ENCODE peak calls at places on chromosome 5, in seven cellular contexts. G is lung, U is IMR-90, S is fibroblast of lung, Y is HFFc6, N is GM12865, H is mammary epithelial cell. D is an unnamed sample.

GRCh38 chr5:134555889-134556311 is 30.4 kb downstream of the JADE2 start:
- DNase-seq in G (peak; percentile 40), U (peak; percentile 68), S (peak; percentile 82), Y (peak; percentile 60), N (peak; percentile 79), H (peak; percentile 38), D (peak; percentile 98)

GRCh38 chr5:138138949-138139775 is at the start of gene NME5:
- DNase-seq in G (peak; percentile 76), U (peak; percentile 40), S (peak; percentile 79), Y (peak; percentile 1), N (peak; percentile 77), H (no peak), D (peak; percentile 28)

GRCh38 chr5:168176251-168176650 is 115.2 kb upstream of the WWC1 start:
- DNase-seq in G (no peak), U (no peak), S (no peak), Y (no peak), N (peak; percentile 22), H (no peak), D (no peak)

GRCh38 chr5:36298546-36298945 is 3.2 kb downstream of the RANBP3L start:
- DNase-seq in G (no peak), U (no peak), S (peak; percentile 31), Y (peak; percentile 15), N (no peak), H (no peak), D (no peak)

GRCh38 chr5:113371788-113372196 is 63.0 kb downstream of the TSSK1B start:
- DNase-seq in G (no peak), U (no peak), S (no peak), Y (no peak), N (no peak), H (peak; percentile 90), D (no peak)

GRCh38 chr5:945691-946541 is 53.2 kb downstream of the TRIP13 start:
- DNase-seq in G (no peak), U (no peak), S (no peak), Y (no peak), N (no peak), H (no peak), D (no peak)

GRCh38 chr5:155260798-155261197 is 247.2 kb downstream of the KIF4B start:
- DNase-seq in G (no peak), U (no peak), S (no peak), Y (no peak), N (peak; percentile 28), H (no peak), D (no peak)

GRCh38 chr5:88552406-88552805 is 283.8 kb upstream of the TMEM161B start:
- DNase-seq in G (no peak), U (no peak), S (no peak), Y (no peak), N (no peak), H (no peak), D (no peak)

GRCh38 chr5:132976852-132977251 is 13.4 kb upstream of the AFF4 start:
- DNase-seq in G (no peak), U (no peak), S (no peak), Y (no peak), N (no peak), H (no peak), D (no peak)

DNA sequence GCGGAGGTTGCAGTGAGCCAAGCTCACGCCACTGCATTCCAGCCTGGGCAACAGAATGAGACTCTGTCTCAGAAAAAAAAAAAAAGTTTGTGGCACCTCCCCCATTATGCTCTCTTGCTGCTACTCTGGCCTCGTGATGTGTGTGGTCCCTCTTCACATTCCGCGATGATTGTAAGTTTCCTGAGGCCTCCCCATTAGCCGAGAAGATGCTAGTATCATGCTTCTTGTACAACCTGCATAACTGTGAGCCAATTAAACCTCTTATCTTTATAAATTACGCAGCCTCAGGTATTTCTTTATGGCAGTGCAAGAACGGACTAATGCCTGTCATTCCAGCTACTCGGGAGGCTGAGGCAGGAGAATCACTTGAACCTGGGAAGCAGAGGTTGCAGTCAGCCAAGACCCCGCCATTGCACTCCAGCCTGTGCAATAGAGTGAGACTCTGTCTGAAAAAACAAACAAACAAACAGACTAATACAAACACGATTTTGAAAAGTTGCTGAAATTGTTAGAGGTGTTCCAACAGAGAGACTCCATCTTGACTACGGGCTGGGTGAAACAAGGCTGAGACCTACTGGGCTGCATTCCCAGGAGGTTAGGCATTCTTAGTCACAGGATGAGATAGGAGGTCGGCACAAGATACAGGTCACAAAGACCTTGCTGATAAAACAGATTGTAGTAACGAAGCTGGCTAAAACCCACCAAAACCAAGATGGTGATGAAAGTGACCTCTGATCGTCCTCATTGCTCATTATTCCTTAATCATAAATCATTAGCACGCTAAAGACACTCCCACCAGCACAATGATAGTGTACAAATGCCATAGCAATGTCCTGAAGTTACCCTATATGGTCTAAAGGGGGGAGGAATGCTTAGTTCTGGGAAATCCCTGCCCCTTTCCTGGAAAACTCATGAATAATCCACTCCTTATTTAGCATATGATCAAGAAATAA is 8.3 kb upstream of the AFF4 start:
- DNase-seq in G (no peak), U (peak; percentile 21), S (peak; percentile 28), Y (peak; percentile 13), N (no peak), H (no peak), D (no peak)
- TF ChIP-seq CTCF in G (no peak), U (no peak), S (no peak), Y (no peak), N (no peak), H (no peak), D (no peak)

DNA sequence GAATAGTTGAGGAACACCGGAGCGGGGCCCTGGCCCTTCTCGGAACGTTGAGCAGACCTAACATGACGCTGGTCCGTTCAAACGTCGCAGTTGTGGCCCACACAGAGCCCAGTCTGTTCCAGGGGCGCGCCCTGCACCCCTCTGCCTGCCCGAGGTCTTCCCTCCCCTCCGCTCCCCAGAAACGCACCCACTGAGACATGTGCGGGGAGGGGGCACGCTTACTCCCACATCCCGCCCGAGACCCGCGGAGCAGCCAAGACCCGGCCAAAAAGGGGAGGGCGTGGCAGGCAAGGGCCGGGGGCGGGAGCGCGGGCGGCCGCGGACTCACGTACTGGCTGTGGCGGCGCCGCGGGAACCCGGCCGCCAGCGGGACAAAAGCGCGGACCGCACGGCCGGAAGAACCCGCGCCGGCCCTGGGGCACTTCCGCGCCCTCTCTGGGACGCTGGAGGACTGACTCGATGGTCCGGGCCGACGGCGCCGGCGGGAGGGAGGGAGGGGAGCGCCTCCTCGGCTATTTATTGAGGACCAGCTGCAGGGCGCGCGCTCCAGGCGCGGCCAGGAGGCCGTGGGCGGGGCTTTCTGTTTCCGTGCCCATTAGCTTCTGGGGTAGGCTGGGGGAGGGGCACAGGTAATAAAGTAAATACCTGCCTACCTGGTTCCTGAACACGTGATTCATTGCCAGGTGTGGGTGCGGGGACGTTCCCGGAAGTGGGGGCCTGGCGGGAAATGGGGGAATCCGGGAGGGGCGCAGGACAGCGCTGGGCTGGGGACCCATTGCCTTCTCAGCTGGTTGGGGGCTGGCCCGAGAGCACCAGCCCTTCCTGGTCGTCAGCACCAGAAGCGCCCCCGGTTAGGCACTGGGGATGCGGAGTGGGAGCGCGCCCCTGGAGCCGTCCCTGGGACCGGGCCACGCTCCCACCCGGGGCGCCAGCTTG is at the start of gene ZFP62:
- DNase-seq in G (peak; percentile 92), U (peak; percentile 87), S (peak; percentile 90), Y (peak; percentile 77), N (peak; percentile 97), H (peak; percentile 92), D (peak; percentile 91)
- TF ChIP-seq CTCF in G (no peak), U (no peak), S (no peak), Y (peak; percentile 13), N (no peak), H (no peak), D (peak; percentile 13)

GRCh38 chr5:151285683-151286082 is 17.9 kb downstream of the SLC36A3 start:
- DNase-seq in G (no peak), U (no peak), S (no peak), Y (no peak), N (no peak), H (no peak), D (no peak)

GRCh38 chr5:151286246-151286645 is 17.3 kb downstream of the SLC36A3 start:
- DNase-seq in G (no peak), U (no peak), S (no peak), Y (no peak), N (no peak), H (no peak), D (no peak)

GRCh38 chr5:151281001-151281639 is 22.4 kb downstream of the SLC36A3 start:
- DNase-seq in G (no peak), U (no peak), S (no peak), Y (peak; percentile 17), N (no peak), H (no peak), D (no peak)

GRCh38 chr5:151283120-151283825 is 20.3 kb downstream of the SLC36A3 start:
- DNase-seq in G (no peak), U (no peak), S (no peak), Y (no peak), N (no peak), H (peak; percentile 20), D (no peak)

GRCh38 chr5:151284392-151284967 is 19.1 kb downstream of the SLC36A3 start:
- DNase-seq in G (no peak), U (no peak), S (no peak), Y (no peak), N (peak; percentile 29), H (no peak), D (peak; percentile 27)
- TF ChIP-seq CTCF in G (no peak), U (peak; percentile 7), S (no peak), Y (peak; percentile 54), N (peak; percentile 48), H (no peak), D (peak; percentile 53)

GRCh38 chr5:111694183-111694582 is 62.8 kb downstream of the NREP start:
- DNase-seq in G (no peak), U (peak; percentile 75), S (peak; percentile 93), Y (peak; percentile 76), N (no peak), H (peak; percentile 82), D (no peak)

GRCh38 chr5:111699324-111699723 is 57.7 kb downstream of the NREP start:
- DNase-seq in G (peak; percentile 58), U (no peak), S (no peak), Y (no peak), N (no peak), H (peak; percentile 34), D (no peak)

GRCh38 chr5:111697215-111697614 is 59.8 kb downstream of the NREP start:
- DNase-seq in G (no peak), U (no peak), S (peak; percentile 53), Y (no peak), N (no peak), H (no peak), D (no peak)

GRCh38 chr5:111699976-111700375 is 57.0 kb downstream of the NREP start:
- DNase-seq in G (no peak), U (no peak), S (no peak), Y (no peak), N (no peak), H (no peak), D (no peak)

DNA sequence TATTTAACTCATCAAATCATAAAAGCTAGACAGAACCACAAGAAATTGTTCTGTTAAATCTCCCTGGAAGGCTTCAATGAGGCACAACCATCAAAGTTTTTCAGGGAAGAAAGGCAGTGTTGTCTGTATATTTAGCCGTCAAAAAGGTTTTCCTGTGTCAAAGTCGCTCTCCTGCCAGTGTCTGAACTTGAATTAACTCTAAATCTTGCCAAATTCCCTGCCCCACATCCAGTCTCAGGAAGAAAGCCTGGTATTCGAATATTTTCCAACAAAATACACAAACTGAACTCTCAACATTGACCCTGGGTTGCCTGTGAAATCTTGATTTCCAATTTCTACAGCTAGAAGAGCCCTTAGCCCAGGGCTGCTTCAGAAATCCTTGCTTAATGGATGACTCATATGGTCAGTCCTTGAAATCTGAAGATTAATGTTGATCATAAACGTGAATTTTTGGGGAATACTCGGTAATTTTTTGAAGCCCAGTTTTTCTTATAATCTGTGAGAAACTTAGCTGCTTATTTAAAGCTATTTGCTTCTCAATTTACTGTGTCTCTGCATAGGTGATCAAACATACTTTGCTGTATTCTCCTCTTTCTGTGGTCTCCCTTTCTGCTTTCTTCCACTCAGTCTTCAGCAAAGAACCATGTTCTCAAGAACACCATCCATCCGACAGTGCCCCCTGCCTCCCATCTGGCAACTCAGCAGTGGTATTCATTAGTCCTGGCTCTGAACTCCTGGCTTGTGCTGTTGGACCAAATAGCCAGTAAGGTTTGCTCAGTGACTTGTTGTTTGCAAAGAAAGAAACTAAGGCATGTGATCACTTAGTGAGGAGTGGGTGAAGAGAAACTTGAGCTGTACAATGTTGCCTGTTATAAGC is 58.9 kb downstream of the NREP start:
- DNase-seq in G (no peak), U (peak; percentile 42), S (peak; percentile 75), Y (peak; percentile 34), N (peak; percentile 24), H (no peak), D (peak; percentile 14)
- TF ChIP-seq CTCF in G (no peak), U (peak; percentile 39), S (peak; percentile 32), Y (no peak), N (no peak), H (peak; percentile 4), D (no peak)